ENCODE peak calls at places on chromosomes 2 and 18, in six cellular contexts. F is ovary, W is sigmoid colon, Z is endothelial cell of umbilical vein, Q is uterus, L is adrenal gland. E is an unnamed sample.

GRCh38 chr2:203594541-203594940 is 59.4 kb upstream of the RAPH1 start:
- DNase-seq in W (no peak), L (no peak), Z (no peak), F (no peak), Q (no peak), E (no peak)

GRCh38 chr2:133287709-133288108 is 280.6 kb downstream of the NCKAP5 start:
- DNase-seq in F (no peak), W (no peak), Q (no peak), L (no peak), Z (peak; percentile 5), E (no peak)

GRCh38 chr2:145044506-145044905 is 524.6 kb upstream of the ZEB2 start:
- DNase-seq in W (no peak), Z (no peak), F (no peak), Q (no peak), L (no peak), E (no peak)

GRCh38 chr2:96899084-96899735 is 29.3 kb upstream of the SEMA4C start:
- DNase-seq in W (no peak), L (peak; percentile 78), Q (no peak), F (no peak), Z (no peak), E (no peak)

GRCh38 chr2:232235206-232235605 is 143.3 kb upstream of the ALPP start:
- DNase-seq in F (no peak), L (no peak), W (no peak), Q (no peak), Z (no peak), E (no peak)

GRCh38 chr2:171847627-171848026 is 46.4 kb downstream of the SLC25A12 start:
- DNase-seq in Q (no peak), Z (no peak), F (no peak), W (no peak), L (no peak), E (no peak)

GRCh38 chr2:118319271-118319684 is 231.0 kb downstream of the INSIG2 start:
- DNase-seq in Q (no peak), F (no peak), Z (no peak), W (no peak), L (no peak), E (no peak)

GRCh38 chr2:239138610-239139009 is 262.2 kb downstream of the HDAC4 start:
- DNase-seq in Q (no peak), W (no peak), F (no peak), Z (no peak), L (no peak), E (no peak)

GRCh38 chr2:12982149-12982584 is 265.4 kb downstream of the TRIB2 start:
- DNase-seq in F (no peak), Q (no peak), Z (peak; percentile 90), W (no peak), L (no peak), E (no peak)

GRCh38 chr2:70247364-70248144 is 874 bp downstream of the TIA1 start:
- DNase-seq in F (no peak), W (no peak), L (no peak), Q (no peak), Z (peak; percentile 47), E (no peak)

GRCh38 chr18:43919565-43919964 is 642.3 kb upstream of the SYT4 start:
- DNase-seq in Q (no peak), W (no peak), Z (peak; percentile 78), L (no peak), F (no peak), E (no peak)

GRCh38 chr2:88765154-88765948 is 73.9 kb downstream of the RPIA start:
- DNase-seq in W (no peak), Q (no peak), F (no peak), Z (peak; percentile 13), L (no peak), E (peak; percentile 26)

GRCh38 chr18:8081267-8081666 is 514.2 kb downstream of the PTPRM start:
- DNase-seq in Q (no peak), W (no peak), Z (no peak), L (no peak), F (no peak), E (no peak)

GRCh38 chr2:216164087-216164486 is 54.9 kb downstream of the XRCC5 start:
- DNase-seq in Q (no peak), Z (no peak), W (no peak), F (no peak), L (no peak), E (no peak)

GRCh38 chr2:196925768-196926561 is 542 bp downstream of the PGAP1 start:
- DNase-seq in Q (peak; percentile 24), W (peak; percentile 72), Z (peak; percentile 57), L (peak; percentile 40), F (peak; percentile 52), E (peak; percentile 43)

GRCh38 chr2:184316911-184317310 is 281.4 kb upstream of the ZNF804A start:
- DNase-seq in W (no peak), Q (no peak), L (no peak), Z (no peak), F (no peak), E (no peak)

GRCh38 chr2:33015421-33016142 is 68.8 kb downstream of the LTBP1 start:
- DNase-seq in Q (no peak), W (no peak), F (no peak), Z (no peak), L (no peak), E (no peak)

GRCh38 chr18:58242978-58243377 is 199.0 kb downstream of the NEDD4L start:
- DNase-seq in L (no peak), W (no peak), F (no peak), Z (peak; percentile 11), Q (no peak), E (no peak)

GRCh38 chr2:29446852-29447251 is 331.6 kb downstream of the CLIP4 start:
- DNase-seq in Z (no peak), F (no peak), Q (no peak), L (no peak), W (no peak), E (no peak)

GRCh38 chr18:49055787-49056186 is 105.0 kb upstream of the SMAD7 start:
- DNase-seq in W (peak; percentile 93), Q (peak; percentile 41), F (no peak), Z (peak; percentile 36), L (peak; percentile 26), E (peak; percentile 72)

GRCh38 chr2:105403785-105404698 is 5.2 kb upstream of the FHL2 start:
- DNase-seq in Q (peak; percentile 55), F (peak; percentile 51), Z (peak; percentile 86), L (peak; percentile 27), W (no peak), E (no peak)

GRCh38 chr2:109380502-109381326 is 233.1 kb downstream of the SEPTIN10 start:
- DNase-seq in F (peak; percentile 2), W (peak; percentile 42), Z (peak; percentile 13), L (no peak), Q (peak; percentile 8), E (no peak)

GRCh38 chr2:41896186-41896846 is 151.5 kb upstream of the PKDCC start:
- DNase-seq in Z (no peak), Q (no peak), L (no peak), W (no peak), F (no peak), E (no peak)

GRCh38 chr2:48343571-48344440 is 186.1 kb upstream of the STON1 start:
- DNase-seq in Q (no peak), F (no peak), W (no peak), Z (peak; percentile 91), L (no peak), E (no peak)

GRCh38 chr18:43886341-43886740 is 609.1 kb upstream of the SYT4 start:
- DNase-seq in L (no peak), Q (no peak), Z (no peak), F (no peak), W (no peak), E (no peak)

GRCh38 chr2:219207254-219207883 is 787 bp downstream of the ZFAND2B start:
- DNase-seq in W (peak; percentile 66), F (no peak), L (no peak), Z (no peak), Q (no peak), E (no peak)

GRCh38 chr2:222796413-222797103 is 64.3 kb upstream of the ACSL3 start:
- DNase-seq in Q (no peak), F (no peak), L (no peak), W (no peak), Z (no peak), E (no peak)

DNA sequence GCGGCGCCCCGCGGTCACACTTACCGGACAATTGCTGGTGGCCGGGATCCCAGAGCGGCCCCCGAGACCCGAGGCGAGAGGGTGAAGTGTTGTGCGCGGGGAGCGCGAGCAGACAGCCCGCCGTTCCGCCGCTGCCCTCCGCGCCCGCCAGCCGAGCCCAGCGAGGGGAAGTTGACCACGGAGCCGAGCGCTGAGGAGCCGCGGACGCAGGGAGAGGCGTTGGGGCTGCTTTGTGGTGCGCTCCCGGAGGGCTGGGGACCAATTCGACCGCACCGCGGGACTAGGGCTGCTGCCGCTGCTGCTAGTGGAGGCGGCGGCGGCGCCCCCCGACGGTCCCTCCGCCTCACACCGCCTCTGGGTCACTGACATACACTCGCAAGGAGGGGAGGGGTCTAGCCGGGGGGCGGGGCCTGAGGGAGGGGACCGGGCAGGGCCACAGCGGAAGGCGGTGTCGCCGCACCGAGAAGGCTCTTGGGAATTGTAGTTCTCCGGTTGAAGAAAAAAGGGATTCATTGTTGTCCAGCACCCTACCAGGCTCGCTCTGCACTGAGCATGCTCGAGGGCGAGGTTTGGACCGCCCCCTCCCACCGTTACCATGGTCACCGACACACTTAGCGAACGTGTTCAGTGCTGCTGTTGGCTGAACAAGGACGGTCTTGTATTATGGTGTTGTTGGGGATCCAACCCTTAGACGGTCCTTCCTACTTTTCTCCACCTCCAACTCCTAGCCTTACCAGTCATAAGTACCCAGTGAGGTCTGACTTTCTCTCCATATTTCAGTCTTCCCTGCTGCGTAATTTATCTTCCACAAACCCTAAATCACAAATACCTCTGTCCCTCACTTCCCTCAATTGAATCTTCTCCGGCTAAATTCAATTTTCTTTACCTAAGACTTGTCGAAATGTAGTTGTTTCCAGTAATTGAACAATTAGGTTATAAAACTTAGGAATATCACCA is at the start of gene PELI1:
- DNase-seq in Q (peak; percentile 95), Z (peak; percentile 99), F (peak; percentile 95), W (peak; percentile 98), L (peak; percentile 95), E (peak; percentile 97)
- TF ChIP-seq POLR2A in Q (peak; percentile 99), Z (peak; percentile 95), F (peak; percentile 93), W (peak; percentile 96), L (peak; percentile 97), E (peak; percentile 99)

GRCh38 chr2:9285921-9286320 is 79.3 kb downstream of the ASAP2 start:
- DNase-seq in F (no peak), W (no peak), Z (peak; percentile 58), L (no peak), Q (no peak), E (no peak)
- H3K27ac ChIP-seq in F (no peak overlapping the region), W (no peak overlapping the region), Z (peak overlapping the region; percentile 19), L (no peak overlapping the region), Q (no peak overlapping the region), E (no peak overlapping the region)

GRCh38 chr2:677056-677949 is at the start of gene TMEM18:
- DNase-seq in L (peak; percentile 98), Z (peak; percentile 98), W (peak; percentile 98), Q (peak; percentile 96), F (peak; percentile 99), E (peak; percentile 94)
- H3K4me1 ChIP-seq in L (peaks cover 31% of the 10 kb centered on the region), Z (peaks cover 25% of the 10 kb centered on the region), W (peaks cover 8% of the 10 kb centered on the region), Q (no peaks in the 10 kb centered on the region), F (peaks cover 7% of the 10 kb centered on the region), E (peaks cover 21% of the 10 kb centered on the region)

DNA sequence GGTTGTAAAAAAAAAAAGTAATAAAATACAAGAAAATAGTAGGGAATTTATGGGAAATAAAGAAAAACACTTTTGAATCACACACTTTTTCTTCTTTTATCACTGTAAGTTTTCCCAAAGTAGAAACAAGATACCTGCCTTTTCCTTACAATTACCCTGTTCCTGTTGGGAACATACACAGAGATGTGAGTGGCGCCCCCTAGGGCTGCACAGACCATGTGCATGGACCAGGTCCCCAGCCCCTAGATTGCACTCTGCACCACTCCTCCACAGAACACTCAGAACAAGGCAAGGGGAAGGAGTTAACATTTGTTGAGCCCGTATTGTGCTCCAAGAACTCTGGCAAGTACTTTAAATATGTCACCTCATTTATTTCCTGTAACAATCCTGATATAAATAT is 118.7 kb upstream of the NRP2 start:
- DNase-seq in W (no peak), Z (no peak), L (no peak), F (no peak), Q (no peak), E (no peak)
- TF ChIP-seq POLR2A in W (no peak), Z (no peak), L (no peak), F (no peak), Q (no peak), E (no peak)

E was measured in heart left ventricle.